ENCODE peak calls at places on chromosomes 7 and 10, in five cellular contexts. X, M, K, S and Q are unnamed samples.

GRCh38 chr10:59857049-59857448 is 49.3 kb downstream of the CCDC6 start:
- DNase-seq in X (no peak), M (no peak), K (peak; percentile 11), S (no peak), Q (no peak)

GRCh38 chr10:6778992-6779701 is 199.1 kb upstream of the PRKCQ start:
- DNase-seq in X (no peak), M (no peak), K (peak; percentile 99), S (peak; percentile 91), Q (peak; percentile 85)

GRCh38 chr10:77756319-77757232 is 119.0 kb upstream of the KCNMA1 start:
- DNase-seq in X (peak; percentile 80), M (peak; percentile 27), K (peak; percentile 74), S (peak; percentile 80), Q (peak; percentile 91)

GRCh38 chr7:1715671-1716074 is 45.6 kb downstream of the ELFN1 start:
- DNase-seq in X (peak; percentile 66), M (no peak), K (no peak), S (no peak), Q (peak; percentile 66)

GRCh38 chr10:63554666-63555065 is 33.5 kb downstream of the REEP3 start:
- DNase-seq in X (no peak), M (no peak), K (peak; percentile 91), S (peak; percentile 90), Q (no peak)

GRCh38 chr7:22645418-22646181 is 81.4 kb upstream of the IL6 start:
- DNase-seq in X (no peak), M (no peak), K (no peak), S (no peak), Q (no peak)

GRCh38 chr7:98509836-98510235 is 107.2 kb upstream of the NPTX2 start:
- DNase-seq in X (no peak), M (no peak), K (no peak), S (no peak), Q (no peak)

GRCh38 chr10:17062009-17062408 is 67.6 kb downstream of the CUBN start:
- DNase-seq in X (no peak), M (no peak), K (peak; percentile 90), S (peak; percentile 82), Q (no peak)

GRCh38 chr10:50629495-50630122 is 5.9 kb upstream of the SGMS1 start:
- DNase-seq in X (no peak), M (no peak), K (peak; percentile 12), S (no peak), Q (no peak)

GRCh38 chr7:54339074-54339473 is 203.1 kb upstream of the VSTM2A start:
- DNase-seq in X (no peak), M (no peak), K (no peak), S (peak; percentile 18), Q (no peak)

GRCh38 chr10:109277456-109277855 is 645.9 kb downstream of the XPNPEP1 start:
- DNase-seq in X (no peak), M (no peak), K (peak; percentile 14), S (no peak), Q (no peak)

GRCh38 chr7:27096756-27097514 is 1.1 kb upstream of the HOXA1 start:
- DNase-seq in X (no peak), M (peak; percentile 8), K (peak; percentile 64), S (peak; percentile 40), Q (no peak)

GRCh38 chr7:27095897-27096755 is at the start of gene HOXA1:
- DNase-seq in X (peak; percentile 89), M (peak; percentile 48), K (peak; percentile 95), S (peak; percentile 85), Q (peak; percentile 88)

GRCh38 chr7:27098493-27099223 is 2.9 kb upstream of the HOXA1 start:
- DNase-seq in X (no peak), M (peak; percentile 42), K (peak; percentile 80), S (peak; percentile 61), Q (peak; percentile 71)

GRCh38 chr7:27099224-27099838 is 3.2 kb downstream of the HOXA2 start:
- DNase-seq in X (no peak), M (peak; percentile 3), K (peak; percentile 71), S (peak; percentile 56), Q (peak; percentile 60)

DNA sequence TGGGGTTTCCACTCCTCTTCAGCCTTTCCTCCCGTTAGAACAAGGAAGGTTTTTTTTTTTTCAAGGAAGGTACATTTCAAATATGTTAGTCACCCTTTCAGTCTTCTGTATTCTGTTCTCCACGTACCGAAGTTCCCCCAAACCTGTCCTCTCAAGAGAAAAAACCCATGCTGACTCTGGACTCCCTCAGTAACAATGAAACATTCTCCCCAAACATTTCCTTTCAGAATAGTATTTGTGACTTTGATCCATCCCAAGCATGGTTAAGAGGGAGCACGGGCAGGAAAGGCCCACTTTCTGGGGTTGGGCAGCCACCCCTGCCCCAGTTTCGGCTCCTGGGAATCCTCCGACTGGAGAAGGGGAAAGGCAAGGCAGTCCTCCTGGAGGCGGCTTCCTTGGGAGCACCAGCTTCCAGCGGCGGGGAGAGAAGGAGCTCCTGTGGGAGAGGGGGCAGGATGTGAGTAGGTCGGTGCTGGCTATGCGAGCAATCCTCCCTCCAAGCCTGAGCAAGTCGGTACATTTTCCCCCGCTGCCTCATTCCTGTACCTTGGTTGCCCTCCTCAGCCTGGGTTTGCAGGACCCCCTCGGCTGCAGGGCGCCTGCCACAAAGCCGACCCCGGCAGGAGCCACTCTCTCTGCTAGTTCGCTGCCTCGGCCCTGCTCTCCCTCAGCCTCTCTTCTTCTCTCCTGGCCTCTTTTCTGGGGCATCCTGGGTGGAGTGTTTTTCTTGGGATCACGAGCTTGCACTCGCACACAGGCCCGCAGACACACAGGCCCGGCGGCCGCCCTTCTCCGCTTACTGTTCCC is 2.1 kb upstream of the HOXA1 start:
- DNase-seq in X (no peak), M (peak; percentile 32), K (peak; percentile 52), S (peak; percentile 28), Q (peak; percentile 59)
- H3K27me3 ChIP-seq in X (peaks cover 95% of the 10 kb centered on the region), M (peaks cover 56% of the 10 kb centered on the region), K (no peaks in the 10 kb centered on the region), S (no peaks in the 10 kb centered on the region), Q (peaks cover 79% of the 10 kb centered on the region)

DNA sequence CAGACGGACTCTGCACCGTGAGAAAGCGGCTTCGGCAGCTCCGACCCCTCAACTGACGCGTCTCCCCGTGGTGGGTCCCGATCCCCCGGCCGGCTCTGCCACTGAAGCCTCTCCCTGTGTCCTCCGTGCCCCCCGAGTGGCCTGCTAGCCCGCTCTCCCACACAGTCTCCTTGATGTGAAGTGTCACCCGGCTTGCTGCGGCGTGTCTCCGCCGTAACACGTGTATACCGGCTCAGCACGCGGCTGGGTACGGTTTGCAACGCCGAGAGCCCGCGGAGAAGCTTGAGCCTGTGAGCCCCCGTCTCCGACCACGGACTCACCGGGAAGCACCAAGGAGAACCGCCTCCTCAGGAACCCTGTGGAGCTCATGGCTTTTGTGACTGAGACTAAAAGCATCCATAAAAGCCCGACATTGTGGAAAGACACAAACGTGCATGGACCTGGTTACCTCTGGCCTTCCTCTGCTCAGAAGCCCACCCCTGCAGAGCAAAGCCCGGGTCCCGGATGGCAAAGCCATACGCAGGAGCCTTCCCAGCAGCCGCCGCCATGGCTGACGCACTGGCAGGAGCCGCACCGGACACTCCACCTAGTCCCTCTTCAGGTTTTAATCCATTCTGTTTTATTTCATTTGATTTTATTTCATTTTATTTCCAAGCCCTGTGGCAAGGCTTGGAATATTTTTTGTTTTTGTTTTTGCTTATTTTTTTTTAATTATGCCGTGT is 17.0 kb downstream of the PTPRN2 start:
- DNase-seq in X (no peak), M (no peak), K (no peak), S (no peak), Q (no peak)
- H3K27ac ChIP-seq in X (no peak overlapping the region), M (no peak overlapping the region), K (no peak overlapping the region), S (no peak overlapping the region), Q (no peak overlapping the region)

GRCh38 chr7:155205368-155206285 is 92.1 kb upstream of the INSIG1 start:
- DNase-seq in X (peak; percentile 73), M (no peak), K (peak; percentile 99), S (peak; percentile 99), Q (peak; percentile 69)

GRCh38 chr7:155203059-155203881 is 94.4 kb upstream of the INSIG1 start:
- DNase-seq in X (no peak), M (no peak), K (no peak), S (no peak), Q (peak; percentile 46)

GRCh38 chr7:155202106-155202871 is 95.4 kb upstream of the INSIG1 start:
- DNase-seq in X (no peak), M (no peak), K (no peak), S (no peak), Q (no peak)

GRCh38 chr7:155204744-155205367 is 92.8 kb upstream of the INSIG1 start:
- DNase-seq in X (no peak), M (no peak), K (no peak), S (no peak), Q (no peak)

GRCh38 chr7:155203882-155204691 is 93.6 kb upstream of the INSIG1 start:
- DNase-seq in X (no peak), M (no peak), K (no peak), S (no peak), Q (no peak)
- H2BK15ac ChIP-seq in X (no peak overlapping the region), M (peak overlapping the region; percentile 29), K (no peak overlapping the region), S (peak overlapping the region; percentile 28), Q (no peak overlapping the region)

DNA sequence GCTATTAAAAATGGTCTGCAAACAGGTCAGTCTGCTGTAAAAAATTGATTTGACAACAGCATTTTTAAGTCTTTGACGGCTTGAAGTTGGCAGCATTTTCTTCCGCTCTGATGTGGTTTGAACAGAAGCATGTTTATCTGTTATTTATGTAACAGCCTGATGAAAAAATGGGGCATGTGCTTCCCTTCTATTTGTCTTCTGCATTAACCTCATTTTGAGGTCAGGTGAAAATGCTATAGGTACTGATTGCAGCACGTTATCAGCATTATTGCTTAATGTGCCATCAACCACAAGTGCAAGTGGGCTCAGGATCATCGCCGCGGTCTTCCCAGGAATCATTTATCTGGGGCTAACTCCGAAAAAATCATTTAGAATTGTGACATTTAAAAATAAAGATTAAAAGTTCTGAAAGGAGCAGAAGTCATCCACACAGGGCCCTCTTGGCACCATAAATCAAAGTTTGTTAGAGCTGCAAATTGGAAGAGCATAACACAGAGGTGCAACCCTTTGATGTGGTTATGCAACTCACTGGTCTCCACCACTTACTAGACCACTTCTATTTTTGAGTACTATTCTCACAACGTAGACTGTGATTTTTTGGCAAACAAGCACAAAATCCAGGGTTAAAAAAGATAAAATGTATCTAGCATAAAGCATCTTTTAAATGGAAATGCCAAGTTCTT is 307.6 kb downstream of the MDFIC start:
- DNase-seq in X (no peak), M (no peak), K (no peak), S (no peak), Q (no peak)
- H3K27me3 ChIP-seq in X (peaks cover 41% of the 10 kb centered on the region), M (no peaks in the 10 kb centered on the region), K (no peaks in the 10 kb centered on the region), S (no peaks in the 10 kb centered on the region), Q (no peaks in the 10 kb centered on the region)

GRCh38 chr7:34165927-34166550 is 260.7 kb downstream of the BMPER start:
- DNase-seq in X (no peak), M (no peak), K (peak; percentile 60), S (peak; percentile 65), Q (peak; percentile 57)
- H3K27ac ChIP-seq in X (no peak overlapping the region), M (no peak overlapping the region), K (no peak overlapping the region), S (no peak overlapping the region), Q (no peak overlapping the region)